ENCODE peak calls at places on chromosome 4, in five cellular contexts. I, K, V, O and X are unnamed samples.

GRCh38 chr4:168605411-168605810 is 108.6 kb downstream of the PALLD start:
- DNase-seq in O (peak; percentile 83), I (no peak), K (no peak), V (peak; percentile 33), X (no peak)

GRCh38 chr4:150033937-150034336 is 44.3 kb upstream of the DCLK2 start:
- DNase-seq in O (peak; percentile 87), V (no peak), K (no peak), I (no peak), X (no peak)

GRCh38 chr4:138671106-138671505 is 344.5 kb upstream of the NOCT start:
- DNase-seq in V (peak; percentile 25), K (no peak), I (no peak), O (no peak), X (no peak)

GRCh38 chr4:1009647-1010521 is 1.5 kb upstream of the FGFRL1 start:
- DNase-seq in V (peak; percentile 83), I (peak; percentile 54), O (peak; percentile 36), K (no peak), X (peak; percentile 66)

GRCh38 chr4:162456106-162456505 is 292.3 kb upstream of the FSTL5 start:
- DNase-seq in I (no peak), K (no peak), O (no peak), V (no peak), X (no peak)

GRCh38 chr4:56464581-56464980 is 2.8 kb upstream of the SRP72 start:
- DNase-seq in I (no peak), K (no peak), O (no peak), V (no peak), X (no peak)

GRCh38 chr4:28973591-28974350 is 1746.4 kb upstream of the PCDH7 start:
- DNase-seq in V (no peak), I (no peak), O (peak; percentile 82), K (no peak), X (no peak)

GRCh38 chr4:109803924-109804571 is 2.2 kb upstream of the CFI start:
- DNase-seq in O (peak; percentile 37), K (no peak), V (peak; percentile 73), I (no peak), X (no peak)

GRCh38 chr4:2792711-2793577 is at the start of gene SH3BP2:
- DNase-seq in V (peak; percentile 88), K (no peak), O (peak; percentile 49), I (peak; percentile 62), X (peak; percentile 40)

GRCh38 chr4:86497980-86498379 is 96.1 kb upstream of the PTPN13 start:
- DNase-seq in I (no peak), O (no peak), V (peak; percentile 43), K (no peak), X (no peak)

GRCh38 chr4:156946508-156947197 is 24.9 kb downstream of the PDGFC start:
- DNase-seq in I (peak; percentile 32), V (no peak), K (no peak), O (peak; percentile 99), X (no peak)

GRCh38 chr4:66307641-66308438 is 637.6 kb upstream of the EPHA5 start:
- DNase-seq in I (no peak), K (no peak), V (no peak), O (no peak), X (no peak)

GRCh38 chr4:10272511-10272910 is 155.9 kb upstream of the WDR1 start:
- DNase-seq in K (no peak), I (no peak), O (no peak), V (no peak), X (no peak)

GRCh38 chr4:167721574-167721973 is 370.8 kb upstream of the ANXA10 start:
- DNase-seq in V (no peak), K (no peak), I (no peak), O (no peak), X (no peak)

GRCh38 chr4:67700119-67700873 is 659 bp downstream of the UBA6 start:
- DNase-seq in I (no peak), V (no peak), O (peak; percentile 27), K (no peak), X (peak; percentile 50)

GRCh38 chr4:17664755-17665154 is 50.3 kb downstream of the MED28 start:
- DNase-seq in O (no peak), V (no peak), K (no peak), I (no peak), X (no peak)

GRCh38 chr4:16118090-16118489 is 34.3 kb upstream of the PROM1 start:
- DNase-seq in K (no peak), V (no peak), O (no peak), I (no peak), X (no peak)

GRCh38 chr4:163385466-163385865 is 41.8 kb downstream of the NPY5R start:
- DNase-seq in V (no peak), I (no peak), K (no peak), O (no peak), X (no peak)

GRCh38 chr4:123315617-123316016 is 81.0 kb upstream of the SPRY1 start:
- DNase-seq in O (no peak), V (no peak), K (no peak), I (no peak), X (no peak)

DNA sequence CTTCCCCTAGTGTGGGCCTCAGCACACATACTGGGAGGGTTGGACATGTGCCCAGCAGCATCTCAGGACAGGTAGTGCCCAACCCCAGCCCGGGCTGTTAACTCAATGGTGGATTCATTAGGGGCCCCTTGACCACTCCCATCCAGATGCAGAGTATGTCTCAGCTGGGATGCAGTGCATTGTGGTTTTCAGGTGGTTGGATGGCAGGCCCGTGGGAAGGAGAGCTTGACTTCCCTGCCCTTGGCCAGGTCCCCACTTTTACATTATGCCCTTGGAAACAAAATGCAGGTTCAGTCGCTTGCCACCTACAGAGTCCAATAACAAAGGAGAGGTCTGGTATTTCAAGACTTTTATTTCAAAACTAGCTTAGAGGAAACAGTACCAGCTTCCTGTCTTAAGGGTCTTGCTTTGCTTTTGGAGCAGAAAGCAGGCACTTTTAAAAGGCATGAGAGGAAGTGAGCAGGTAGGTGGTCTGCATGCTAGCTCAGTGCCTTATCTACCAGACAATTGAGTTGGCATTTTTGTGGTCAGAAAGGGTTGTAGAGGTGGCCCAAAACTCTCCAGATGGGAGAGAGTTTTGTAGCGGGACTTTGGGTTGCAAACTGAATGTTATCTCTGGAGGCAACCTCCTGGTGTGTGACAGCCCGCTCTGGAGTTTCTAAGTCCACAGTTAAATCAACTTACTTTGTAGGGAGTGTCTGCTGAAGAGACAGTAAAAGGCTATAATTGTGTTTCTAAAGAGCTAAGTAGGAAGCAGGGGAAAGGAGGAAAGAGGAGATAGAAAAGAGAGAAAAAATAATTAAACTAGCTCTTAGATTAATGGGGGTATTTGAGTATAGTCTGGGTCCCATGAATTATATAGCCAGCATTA is 171.0 kb downstream of the GALNTL6 start:
- DNase-seq in I (no peak), O (no peak), K (no peak), V (no peak), X (no peak)
- H3K27ac ChIP-seq in I (no peak overlapping the region), O (no peak overlapping the region), K (no peak overlapping the region), V (no peak overlapping the region), X (no peak overlapping the region)

GRCh38 chr4:52864816-52865215 is 2.7 kb downstream of the RASL11B start:
- DNase-seq in I (no peak), O (peak; percentile 35), V (no peak), K (no peak), X (no peak)
- H3K4me1 ChIP-seq in I (peaks cover 9% of the 10 kb centered on the region), O (peaks cover 11% of the 10 kb centered on the region), V (peaks cover 20% of the 10 kb centered on the region), K (peaks cover 3% of the 10 kb centered on the region), X (peaks cover 13% of the 10 kb centered on the region)

GRCh38 chr4:153933851-153934688 is 145.2 kb upstream of the SFRP2 start:
- DNase-seq in O (no peak), V (no peak), I (no peak), K (no peak), X (no peak)
- H3K4me3 ChIP-seq in O (no peak overlapping the region), V (no peak overlapping the region), I (no peak overlapping the region), K (no peak overlapping the region), X (no peak overlapping the region)

GRCh38 chr4:173214231-173214630 is 45.6 kb downstream of the GALNT7 start:
- DNase-seq in O (no peak), K (no peak), V (no peak), I (no peak), X (no peak)

GRCh38 chr4:173213296-173213695 is 44.7 kb downstream of the GALNT7 start:
- DNase-seq in K (no peak), I (no peak), V (no peak), O (no peak), X (no peak)

GRCh38 chr4:173211838-173212237 is 43.2 kb downstream of the GALNT7 start:
- DNase-seq in I (no peak), O (peak; percentile 78), V (no peak), K (no peak), X (no peak)

GRCh38 chr4:173211222-173211621 is 42.6 kb downstream of the GALNT7 start:
- DNase-seq in V (no peak), O (no peak), K (no peak), I (no peak), X (no peak)

DNA sequence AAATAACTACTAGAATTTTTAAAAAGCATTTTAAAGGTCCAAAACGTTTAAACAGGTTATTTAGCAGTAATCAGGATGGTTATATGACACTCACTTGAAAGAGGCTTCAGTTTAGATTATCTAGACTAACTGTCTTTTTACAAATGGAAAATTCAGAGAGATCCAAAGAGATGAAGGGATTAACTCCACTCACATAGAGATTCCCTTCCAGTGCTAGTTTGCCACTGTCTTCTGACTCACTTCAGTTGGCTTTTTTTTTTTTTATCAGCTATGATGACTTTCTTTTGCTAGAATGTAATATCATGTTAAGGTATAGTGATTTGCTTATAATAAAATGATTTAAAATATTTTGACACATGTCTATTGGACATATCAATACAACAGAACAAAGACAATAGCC is 43.8 kb downstream of the GALNT7 start:
- DNase-seq in O (peak; percentile 13), I (no peak), K (no peak), V (no peak), X (no peak)
- H3K27ac ChIP-seq in O (no peak overlapping the region), I (no peak overlapping the region), K (no peak overlapping the region), V (no peak overlapping the region), X (no peak overlapping the region)

DNA sequence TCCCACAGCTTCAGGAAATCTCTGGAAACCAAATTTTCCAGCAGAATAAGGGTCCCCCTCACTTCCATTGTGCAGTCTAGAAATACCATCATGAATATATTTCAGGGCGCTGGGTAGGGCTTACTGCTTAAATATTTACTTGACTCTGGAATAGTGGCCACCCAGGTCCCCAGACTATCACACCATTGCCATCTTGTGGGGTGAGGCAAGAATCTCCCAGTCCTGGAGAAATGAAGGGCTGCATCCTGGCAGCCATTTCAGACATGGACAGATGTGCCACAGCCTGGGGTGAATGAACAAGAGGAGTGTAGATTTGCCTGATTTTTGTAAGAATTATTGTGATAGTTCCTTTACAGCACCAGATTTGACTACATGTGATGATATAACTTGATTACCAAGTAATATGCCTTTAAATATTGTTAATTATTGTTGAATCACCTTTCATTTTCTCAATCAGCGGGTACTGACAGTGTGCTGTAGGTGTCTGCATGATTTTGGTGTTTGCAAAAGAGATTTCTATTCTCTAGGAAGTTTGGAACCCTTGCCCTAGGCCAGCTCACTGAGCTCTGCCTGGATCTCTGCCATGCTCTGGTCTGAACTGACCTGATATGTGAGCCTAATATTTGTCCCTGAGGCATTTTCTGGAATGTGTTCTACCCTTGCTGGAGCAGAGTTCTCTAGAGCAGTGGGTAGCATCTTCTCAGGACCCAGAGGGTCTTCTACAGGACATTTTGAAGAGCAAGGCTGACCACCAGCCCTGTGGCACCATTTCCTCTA is 183.4 kb downstream of the KIT start:
- DNase-seq in V (peak; percentile 18), O (peak; percentile 2), I (no peak), K (no peak), X (no peak)
- H3K4me1 ChIP-seq in V (no peaks in the 10 kb centered on the region), O (no peaks in the 10 kb centered on the region), I (no peaks in the 10 kb centered on the region), K (no peaks in the 10 kb centered on the region), X (no peaks in the 10 kb centered on the region)

GRCh38 chr4:186844059-186844681 is 120.5 kb upstream of the FAT1 start:
- DNase-seq in K (no peak), V (peak; percentile 86), O (peak; percentile 70), I (peak; percentile 27), X (no peak)
- H3K4me3 ChIP-seq in K (no peak overlapping the region), V (peak overlapping the region; percentile 4), O (peak overlapping the region; percentile 36), I (peak overlapping the region; percentile 30), X (no peak overlapping the region)